ENCODE peak calls at places on chromosomes 3 and 15, in four cellular contexts. R, H, E and D are unnamed samples.
A peak's percentile ranks its signal among the peaks of the same experiment; 100 is the strongest.

GRCh38 chr3:21036888-21037287 is 714.1 kb downstream of the ZNF385D start:
- DNase-seq in H (no peak), R (no peak), E (no peak), D (no peak)

GRCh38 chr15:48939686-48940085 is 24.0 kb downstream of the SHC4 start:
- DNase-seq in E (no peak), H (no peak), R (no peak), D (no peak)

GRCh38 chr3:71728632-71729342 is 3.6 kb upstream of the EIF4E3 start:
- DNase-seq in H (no peak), E (peak; percentile 65), R (peak; percentile 19), D (no peak)

GRCh38 chr3:193743702-193744047 is 150.7 kb downstream of the OPA1 start:
- DNase-seq in E (no peak), R (no peak), H (no peak), D (no peak)

GRCh38 chr3:62630664-62631063 is 244.6 kb downstream of the CADPS start:
- DNase-seq in E (no peak), H (no peak), R (no peak), D (no peak)

GRCh38 chr3:18900994-18901393 is 247.3 kb upstream of the KCNH8 start:
- DNase-seq in E (no peak), H (no peak), R (no peak), D (peak; percentile 5)

GRCh38 chr3:57796261-57796660 is 40.2 kb downstream of the SLMAP start:
- DNase-seq in E (no peak), H (no peak), R (no peak), D (no peak)

GRCh38 chr3:159886050-159886449 is 102.6 kb upstream of the IL12A start:
- DNase-seq in E (no peak), H (no peak), R (no peak), D (no peak)

GRCh38 chr3:119469378-119470189 is 821 bp downstream of the POGLUT1 start:
- DNase-seq in H (no peak), E (peak; percentile 9), R (no peak), D (peak; percentile 25)

GRCh38 chr15:92666780-92667179 is 11.2 kb upstream of the FAM174B start:
- DNase-seq in E (no peak), H (no peak), R (no peak), D (no peak)

GRCh38 chr3:160641675-160642330 is 35.2 kb upstream of the ARL14 start:
- DNase-seq in H (no peak), R (peak; percentile 56), E (no peak), D (no peak)

GRCh38 chr15:73573071-73573470 is 60.1 kb downstream of the NPTN start:
- DNase-seq in H (no peak), E (no peak), R (no peak), D (no peak)

GRCh38 chr3:5762506-5762905 is 575.0 kb downstream of the EDEM1 start:
- DNase-seq in E (no peak), H (no peak), R (no peak), D (no peak)

GRCh38 chr3:37604336-37604833 is 257.3 kb upstream of the CTDSPL start:
- DNase-seq in H (no peak), R (no peak), E (no peak), D (no peak)

GRCh38 chr15:39429898-39430357 is 151.0 kb upstream of the THBS1 start:
- DNase-seq in E (no peak), H (peak; percentile 20), R (no peak), D (no peak)

GRCh38 chr3:105473521-105474223 is 107.0 kb downstream of the ALCAM start:
- DNase-seq in R (no peak), H (no peak), E (no peak), D (no peak)

GRCh38 chr3:10638466-10638865 is 133.1 kb upstream of the ATP2B2 start:
- DNase-seq in R (no peak), E (no peak), H (no peak), D (no peak)

GRCh38 chr3:20622304-20622703 is 436.3 kb upstream of the SGO1 start:
- DNase-seq in E (no peak), R (no peak), H (no peak), D (no peak)

GRCh38 chr15:92882697-92883642 is 17.2 kb upstream of the CHD2 start:
- DNase-seq in H (no peak), E (no peak), R (no peak), D (no peak)

GRCh38 chr3:64902991-64903390 is 215.2 kb upstream of the ADAMTS9 start:
- DNase-seq in H (no peak), E (no peak), R (no peak), D (no peak)

GRCh38 chr3:183581496-183582155 is 26.1 kb upstream of the KLHL6 start:
- DNase-seq in R (no peak), H (no peak), E (no peak), D (no peak)

GRCh38 chr3:16050641-16051467 is 123.6 kb upstream of the GALNT15 start:
- DNase-seq in R (no peak), H (no peak), E (no peak), D (no peak)

GRCh38 chr15:46857103-46857502 is 860.2 kb upstream of the SEMA6D start:
- DNase-seq in H (no peak), E (no peak), R (no peak), D (no peak)

GRCh38 chr3:101513419-101513986 is 491 bp upstream of the SENP7 start:
- DNase-seq in R (no peak), H (no peak), E (no peak), D (no peak)

GRCh38 chr3:44208086-44208485 is 33.6 kb upstream of the TOPAZ1 start:
- DNase-seq in R (no peak), H (no peak), E (no peak), D (no peak)

GRCh38 chr3:41202834-41203345 is 3.6 kb downstream of the CTNNB1 start:
- DNase-seq in H (peak; percentile 43), R (peak; percentile 26), E (no peak), D (no peak)

GRCh38 chr15:74406992-74407705 is 26.6 kb downstream of the SEMA7A start:
- DNase-seq in E (no peak), H (peak; percentile 22), R (peak; percentile 32), D (no peak)

GRCh38 chr15:74036271-74037170 is 42.0 kb downstream of the PML start:
- DNase-seq in R (peak; percentile 70), H (peak; percentile 51), E (peak; percentile 34), D (no peak)

GRCh38 chr3:74301058-74301457 is 313.4 kb downstream of the CNTN3 start:
- DNase-seq in E (no peak), R (no peak), H (no peak), D (no peak)

GRCh38 chr15:55552926-55553325 is 35.2 kb downstream of the PYGO1 start:
- DNase-seq in H (peak; percentile 15), R (no peak), E (no peak), D (no peak)

GRCh38 chr3:62238003-62238402 is 135.3 kb downstream of the FEZF2 start:
- DNase-seq in E (no peak), R (no peak), H (no peak), D (peak; percentile 15)

GRCh38 chr15:32704343-32705076 is 13.3 kb upstream of the GREM1 start:
- DNase-seq in E (no peak), H (no peak), R (no peak), D (no peak)

DNA sequence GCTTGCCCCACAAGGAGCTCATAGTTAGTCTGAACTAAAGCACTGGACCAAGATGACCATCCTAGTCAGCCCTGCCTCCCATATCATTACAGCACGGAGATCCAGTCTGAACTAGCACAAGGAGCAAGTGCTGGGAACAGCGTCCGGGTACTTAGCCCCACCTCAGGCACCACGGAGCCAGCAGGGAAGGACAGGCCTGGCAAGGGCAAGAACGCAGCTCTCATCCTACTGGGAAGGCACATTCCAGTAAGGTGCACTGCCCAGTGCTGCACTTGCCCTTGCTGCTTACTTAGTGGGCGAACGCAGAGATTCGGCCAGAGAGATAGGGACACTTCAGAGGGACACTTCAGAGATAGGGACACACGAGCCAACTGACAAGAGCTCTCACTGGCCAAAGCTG is 27.6 kb downstream of the SEC61A1 start:
- DNase-seq in H (no peak), R (no peak), E (no peak), D (no peak)
- TF ChIP-seq TARDBP in H (no peak), R (no peak), E (no peak), D (no peak)

GRCh38 chr3:30256474-30256873 is 349.9 kb upstream of the TGFBR2 start:
- DNase-seq in H (peak; percentile 43), R (no peak), E (no peak), D (no peak)
- TF ChIP-seq TARDBP in H (no peak), R (no peak), E (no peak), D (no peak)

DNA sequence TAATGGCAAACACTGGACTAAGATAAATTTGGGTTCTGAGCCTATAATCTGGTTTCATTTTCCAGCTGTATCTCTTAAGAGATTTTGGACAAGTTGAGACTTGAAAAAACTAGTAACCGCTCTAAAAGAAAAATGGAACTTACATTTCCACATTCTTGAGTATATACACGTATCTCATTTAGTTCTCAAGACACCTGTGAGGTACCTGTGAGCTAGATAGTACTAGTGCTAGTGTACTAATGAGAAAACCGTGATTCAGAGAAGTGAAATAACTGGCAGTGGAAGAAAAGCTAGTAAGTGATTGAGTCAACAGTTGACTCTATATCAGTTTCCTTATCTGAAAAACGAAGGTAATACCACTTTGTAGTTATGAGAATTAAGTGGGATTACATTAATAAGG is 62.2 kb upstream of the PAQR5 start:
- DNase-seq in E (no peak), R (no peak), H (no peak), D (no peak)
- TF ChIP-seq TARDBP in E (no peak), R (no peak), H (no peak), D (no peak)

GRCh38 chr3:66715806-66716205 is 215.0 kb upstream of the LRIG1 start:
- DNase-seq in H (no peak), R (no peak), E (no peak), D (no peak)

GRCh38 chr3:66709464-66710058 is 208.7 kb upstream of the LRIG1 start:
- DNase-seq in E (no peak), H (no peak), R (no peak), D (no peak)

GRCh38 chr3:66712210-66712609 is 211.4 kb upstream of the LRIG1 start:
- DNase-seq in R (no peak), E (no peak), H (no peak), D (no peak)
- TF ChIP-seq TARDBP in R (no peak), E (no peak), H (no peak), D (no peak)

GRCh38 chr3:53579636-53580035 is 85.2 kb downstream of the CACNA1D start:
- DNase-seq in R (no peak), E (no peak), H (no peak), D (no peak)
- TF ChIP-seq TARDBP in R (no peak), E (no peak), H (no peak), D (no peak)

GRCh38 chr3:184710870-184711365 is 946 bp downstream of the MAGEF1 start:
- DNase-seq in H (no peak), E (peak; percentile 36), R (no peak), D (peak; percentile 25)
- TF ChIP-seq TARDBP in H (no peak), E (no peak), R (no peak), D (no peak)

GRCh38 chr3:13022348-13023250 is 50.6 kb downstream of the IQSEC1 start:
- DNase-seq in R (no peak), E (peak; percentile 61), H (no peak), D (no peak)
- TF ChIP-seq TARDBP in R (no peak), E (no peak), H (no peak), D (no peak)

DNA sequence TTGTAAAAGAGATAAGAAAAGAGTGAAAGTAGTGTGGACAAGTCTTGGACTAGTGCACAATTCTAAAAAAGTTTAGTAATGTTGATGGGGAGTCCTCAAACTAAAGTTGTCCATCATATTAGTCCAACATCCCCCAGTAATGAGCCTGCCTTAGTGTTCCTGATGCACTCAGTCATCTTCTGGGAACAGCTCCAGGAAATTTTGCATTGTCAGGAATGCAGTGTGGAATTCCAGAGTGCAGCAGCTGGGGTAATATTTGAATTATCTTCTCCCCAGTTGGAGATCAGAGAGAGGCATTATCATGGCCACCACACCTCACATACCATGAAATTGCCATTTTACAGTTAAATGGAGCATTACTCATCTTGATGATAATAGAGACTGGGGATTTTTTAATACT is 528.8 kb upstream of the NAALADL2 start:
- DNase-seq in H (no peak), R (no peak), E (no peak), D (no peak)
- TF ChIP-seq TARDBP in H (no peak), R (no peak), E (no peak), D (no peak)